ENCODE peak calls at places on chromosomes 13 and 19, in six cellular contexts. Q is psoas muscle; V is Peyer's patch; B is CD8-positive, alpha-beta T cell; D is IMR-90; U is esophagus squamous epithelium. N is an unnamed sample. For H3K4me1, the result is how much of the 10 kb centered on the place peaks cover.

GRCh38 chr19:50401505-50402450 is 17.0 kb upstream of the SPIB start:
- DNase-seq in Q (no peak), V (no peak), B (no peak), D (no peak), U (no peak), N (no peak)

GRCh38 chr13:99859178-99860177 is 112.1 kb downstream of the ZIC5 start:
- DNase-seq in Q (no peak), V (no peak), B (peak), D (no peak), U (no peak), N (no peak)

GRCh38 chr13:49326222-49326917 is 78.6 kb downstream of the CDADC1 start:
- DNase-seq in Q (no peak), V (no peak), B (no peak), D (no peak), U (no peak), N (no peak)

GRCh38 chr13:65959305-65959704 is 1270.8 kb downstream of the PCDH9 start:
- DNase-seq in Q (no peak), V (no peak), B (no peak), D (peak), U (no peak), N (no peak)

GRCh38 chr13:36736119-36736726 is 62.4 kb downstream of the SERTM1 start:
- DNase-seq in Q (no peak), V (peak), B (peak), D (peak), U (no peak), N (no peak)

GRCh38 chr19:44817725-44818469 is 9.0 kb downstream of the BCAM start:
- DNase-seq in Q (no peak), V (no peak), B (no peak), D (no peak), U (no peak), N (no peak)

GRCh38 chr19:51091895-51092873 is 9.5 kb upstream of the KLK14 start:
- DNase-seq in Q (no peak), V (no peak), B (no peak), D (no peak), U (no peak), N (no peak)

GRCh38 chr19:35090160-35090794 is 25.3 kb upstream of the FXYD3 start:
- DNase-seq in Q (no peak), V (peak), B (peak), D (peak), U (no peak), N (no peak)

GRCh38 chr19:4372630-4373367 is 27.5 kb downstream of the SH3GL1 start:
- DNase-seq in Q (no peak), V (no peak), B (no peak), D (no peak), U (no peak), N (no peak)

GRCh38 chr13:37313383-37313782 is 207.9 kb upstream of the CSNK1A1L start:
- DNase-seq in Q (no peak), V (no peak), B (no peak), D (peak), U (no peak), N (no peak)

GRCh38 chr13:36998624-36999041 is 507 bp downstream of the ALG5 start:
- DNase-seq in Q (peak), V (peak), B (peak), D (no peak), U (no peak), N (no peak)

GRCh38 chr13:108033800-108034707 is 181.3 kb downstream of the LIG4 start:
- DNase-seq in Q (no peak), V (no peak), B (no peak), D (no peak), U (no peak), N (no peak)

GRCh38 chr13:100297413-100297812 is 208.5 kb downstream of the PCCA start:
- DNase-seq in Q (no peak), V (no peak), B (no peak), D (no peak), U (no peak), N (no peak)

GRCh38 chr13:30111810-30112209 is 195.5 kb downstream of the KATNAL1 start:
- DNase-seq in Q (no peak), V (no peak), B (no peak), D (no peak), U (no peak), N (no peak)

GRCh38 chr19:4955274-4955673 is 13.6 kb upstream of the KDM4B start:
- DNase-seq in Q (no peak), V (no peak), B (no peak), D (no peak), U (no peak), N (no peak)

GRCh38 chr13:55937180-55937579 is 1203.5 kb upstream of the PRR20A start:
- DNase-seq in Q (no peak), V (no peak), B (no peak), D (no peak), U (no peak), N (no peak)

GRCh38 chr19:48372904-48373303 is 8.7 kb downstream of the SYNGR4 start:
- DNase-seq in Q (no peak), V (no peak), B (no peak), D (no peak), U (no peak), N (no peak)
- H3K27ac ChIP-seq in Q (no peak), V (no peak), B (no peak), D (no peak), U (no peak), N (no peak)

GRCh38 chr13:110303644-110304043 is 3.3 kb downstream of the COL4A1 start:
- DNase-seq in Q (no peak), V (no peak), B (no peak), D (no peak), U (no peak), N (no peak)

GRCh38 chr13:110301606-110302131 is 5.3 kb downstream of the COL4A1 start:
- DNase-seq in Q (no peak), V (peak), B (no peak), D (peak), U (no peak), N (no peak)

GRCh38 chr13:110302986-110303385 is 4.0 kb downstream of the COL4A1 start:
- DNase-seq in Q (no peak), V (no peak), B (no peak), D (no peak), U (no peak), N (no peak)

GRCh38 chr13:110301083-110301482 is 5.9 kb downstream of the COL4A1 start:
- DNase-seq in Q (no peak), V (peak), B (no peak), D (no peak), U (no peak), N (no peak)

GRCh38 chr13:110302154-110302553 is 4.8 kb downstream of the COL4A1 start:
- DNase-seq in Q (no peak), V (peak), B (no peak), D (no peak), U (no peak), N (no peak)
- H3K4me1 ChIP-seq in Q (under half), V (under half), B (under half), D (under half), U (half or more), N (under half)

GRCh38 chr13:42276683-42277082 is 4.7 kb downstream of the AKAP11 start:
- DNase-seq in Q (no peak), V (no peak), B (no peak), D (no peak), U (no peak), N (no peak)

GRCh38 chr13:42275506-42275905 is 3.6 kb downstream of the AKAP11 start:
- DNase-seq in Q (no peak), V (no peak), B (no peak), D (no peak), U (no peak), N (no peak)

GRCh38 chr13:42272776-42273175 is 824 bp downstream of the AKAP11 start:
- DNase-seq in Q (no peak), V (no peak), B (no peak), D (no peak), U (no peak), N (no peak)

GRCh38 chr13:42275098-42275471 is 3.1 kb downstream of the AKAP11 start:
- DNase-seq in Q (no peak), V (no peak), B (no peak), D (no peak), U (no peak), N (no peak)

DNA sequence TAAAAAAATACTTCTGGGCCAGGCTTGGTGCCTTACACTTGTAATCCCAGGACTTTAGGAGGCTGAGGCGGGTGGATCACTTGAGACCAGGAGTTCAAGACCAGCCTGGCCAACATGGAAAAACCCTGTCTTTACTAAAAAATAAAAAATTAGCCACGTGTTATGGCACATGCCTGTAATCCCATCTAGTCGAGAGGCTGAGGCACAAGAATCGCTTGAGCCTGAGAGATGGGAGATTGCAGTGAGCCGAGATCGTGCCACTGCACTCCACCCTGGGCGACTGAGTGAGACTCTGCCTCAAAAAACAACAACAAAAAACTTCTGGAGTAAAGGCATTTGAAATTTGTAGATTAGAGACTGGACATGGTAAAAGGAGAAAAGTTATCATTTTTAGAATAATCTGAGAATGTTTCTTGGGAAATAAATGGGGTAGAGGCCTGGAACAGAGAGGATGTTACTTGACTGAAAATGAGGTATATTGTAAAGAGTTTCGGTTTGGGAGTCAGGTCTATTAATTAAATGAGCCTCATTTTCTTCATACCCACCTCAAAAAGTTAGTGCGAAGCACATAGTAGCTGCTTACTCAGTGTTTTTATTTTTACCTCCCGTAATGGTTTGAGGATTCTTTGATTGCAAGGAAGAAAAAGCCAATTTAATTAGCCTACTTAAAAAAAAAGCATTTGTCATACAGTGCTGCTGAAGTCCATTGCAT is 2.6 kb downstream of the AKAP11 start:
- DNase-seq in Q (no peak), V (no peak), B (no peak), D (no peak), U (no peak), N (no peak)
- H3K27ac ChIP-seq in Q (no peak), V (no peak), B (no peak), D (no peak), U (no peak), N (peak)

GRCh38 chr19:290539-291521 is at the start of gene PLPP2:
- DNase-seq in Q (peak), V (peak), B (peak), D (no peak), U (no peak), N (no peak)
- H3K4me1 ChIP-seq in Q (under half), V (under half), B (under half), D (under half), U (half or more), N (under half)

GRCh38 chr19:47123406-47123805 is 7.2 kb upstream of the SAE1 start:
- DNase-seq in Q (no peak), V (no peak), B (no peak), D (no peak), U (no peak), N (no peak)

GRCh38 chr19:47120461-47120860 is 6.9 kb upstream of the ZC3H4 start:
- DNase-seq in Q (peak), V (no peak), B (no peak), D (no peak), U (no peak), N (no peak)

GRCh38 chr19:47124937-47125668 is 5.5 kb upstream of the SAE1 start:
- DNase-seq in Q (no peak), V (no peak), B (no peak), D (peak), U (no peak), N (no peak)

GRCh38 chr19:47125669-47125938 is 5.0 kb upstream of the SAE1 start:
- DNase-seq in Q (no peak), V (no peak), B (no peak), D (no peak), U (no peak), N (no peak)

GRCh38 chr19:47122359-47123335 is 8.0 kb upstream of the SAE1 start:
- DNase-seq in Q (no peak), V (no peak), B (no peak), D (peak), U (no peak), N (no peak)
- H3K27ac ChIP-seq in Q (no peak), V (no peak), B (no peak), D (peak), U (no peak), N (no peak)